ENCODE peak calls at places on chromosomes 4 and X, in ten cellular contexts. R is Peyer's patch; A is stimulated activated CD4-positive, alpha-beta T cell treated with anti-CD3 and anti-CD28 coated beads, Interleukin-1b, Interleukin-23, amount 100 ng/mL, for 1 hour; V is HAP-1; L is amniotic epithelial cell; G is stimulated activated CD8-positive, alpha-beta memory T cell treated with anti-CD3 and anti-CD28 coated beads, Interleukin-15, amount 100 ng/mL, for 4 hours; H is neural progenitor cell; Y is glutamatergic neuron; U is GM04503; E is AG20443. I is an unnamed sample.
A peak's percentile ranks its signal among the peaks of the same experiment; 100 is the strongest.

GRCh38 chr4:113325876-113326615 is 276.6 kb downstream of the ANK2 start:
- DNase-seq in R (no peak), A (no peak), V (no peak), L (no peak), G (no peak), H (no peak), Y (no peak), U (no peak), E (no peak), I (no peak)

GRCh38 chrX:17706676-17707075 is 30.6 kb upstream of the SCML1 start:
- DNase-seq in R (no peak), A (no peak), V (no peak), L (peak; percentile 69), G (no peak), H (no peak), Y (no peak), U (peak; percentile 63), E (peak; percentile 85), I (no peak)

GRCh38 chr4:102503831-102504786 is 3.0 kb downstream of the NFKB1 start:
- DNase-seq in R (no peak), A (no peak), V (no peak), L (no peak), G (no peak), H (no peak), Y (no peak), U (no peak), E (no peak), I (no peak)

GRCh38 chr4:1363540-1363939 is 16.5 kb downstream of the UVSSA start:
- DNase-seq in R (no peak), A (no peak), V (no peak), L (no peak), G (no peak), H (no peak), Y (no peak), U (no peak), E (no peak), I (no peak)

GRCh38 chr4:3689576-3690551 is 76.3 kb upstream of the ADRA2C start:
- DNase-seq in R (peak; percentile 37), A (no peak), V (no peak), L (no peak), G (no peak), H (no peak), Y (peak; percentile 26), U (no peak), E (no peak), I (no peak)

GRCh38 chr4:19508442-19508841 is 743.3 kb upstream of the SLIT2 start:
- DNase-seq in R (no peak), A (no peak), V (no peak), L (no peak), G (no peak), H (no peak), Y (no peak), U (no peak), E (no peak), I (no peak)

GRCh38 chrX:107731831-107732502 is 43.6 kb downstream of the TSC22D3 start:
- DNase-seq in R (peak; percentile 76), A (no peak), V (peak; percentile 82), L (peak; percentile 95), G (no peak), H (peak; percentile 36), Y (no peak), U (no peak), E (peak; percentile 18), I (peak; percentile 39)

GRCh38 chrX:10047133-10047532 is 80.0 kb downstream of the CLDN34 start:
- DNase-seq in R (no peak), A (no peak), V (no peak), L (no peak), G (no peak), H (no peak), Y (no peak), U (no peak), E (no peak), I (no peak)

GRCh38 chr4:169810325-169811323 is 52.9 kb upstream of the HPF1 start:
- DNase-seq in R (no peak), A (no peak), V (peak; percentile 71), L (peak; percentile 77), G (no peak), H (peak; percentile 88), Y (no peak), U (peak; percentile 31), E (peak; percentile 78), I (peak; percentile 30)

GRCh38 chrX:17553451-17553850 is 178.5 kb downstream of the NHS start:
- DNase-seq in R (no peak), A (no peak), V (no peak), L (no peak), G (no peak), H (no peak), Y (no peak), U (peak; percentile 33), E (peak; percentile 55), I (no peak)

GRCh38 chr4:61204353-61204752 is 4.2 kb downstream of the ADGRL3 start:
- DNase-seq in R (no peak), A (no peak), V (no peak), L (peak; percentile 52), G (no peak), H (peak; percentile 74), Y (no peak), U (no peak), E (peak; percentile 6), I (no peak)

GRCh38 chr4:931194-931959 is 739 bp downstream of the GAK start:
- DNase-seq in R (no peak), A (no peak), V (no peak), L (peak; percentile 66), G (no peak), H (no peak), Y (no peak), U (peak; percentile 39), E (peak; percentile 69), I (no peak)

GRCh38 chr4:81664079-81664478 is 192.4 kb upstream of the RASGEF1B start:
- DNase-seq in R (no peak), A (no peak), V (no peak), L (no peak), G (no peak), H (no peak), Y (no peak), U (no peak), E (no peak), I (no peak)

GRCh38 chr4:33477715-33478114 is 2757.5 kb downstream of the PCDH7 start:
- DNase-seq in R (no peak), A (no peak), V (no peak), L (no peak), G (no peak), H (no peak), Y (no peak), U (no peak), E (no peak), I (no peak)

GRCh38 chr4:152991361-152991760 is 55.2 kb downstream of the FHDC1 start:
- DNase-seq in R (no peak), A (no peak), V (no peak), L (no peak), G (no peak), H (no peak), Y (peak; percentile 57), U (no peak), E (no peak), I (no peak)

GRCh38 chrX:39983715-39984114 is 114.0 kb downstream of the BCOR start:
- DNase-seq in R (no peak), A (no peak), V (no peak), L (peak; percentile 73), G (no peak), H (no peak), Y (no peak), U (no peak), E (no peak), I (no peak)

GRCh38 chr4:32569844-32570243 is 1849.7 kb downstream of the PCDH7 start:
- DNase-seq in R (no peak), A (no peak), V (no peak), L (peak; percentile 15), G (no peak), H (no peak), Y (no peak), U (no peak), E (no peak), I (no peak)

GRCh38 chrX:55489315-55490009 is at the start of gene USP51:
- DNase-seq in R (peak; percentile 43), A (no peak), V (peak; percentile 45), L (peak; percentile 43), G (no peak), H (peak; percentile 72), Y (peak; percentile 36), U (no peak), E (peak; percentile 41), I (peak; percentile 51)

GRCh38 chr4:55116450-55116849 is 8.9 kb downstream of the KDR start:
- DNase-seq in R (no peak), A (no peak), V (no peak), L (peak; percentile 98), G (no peak), H (peak; percentile 58), Y (no peak), U (no peak), E (peak; percentile 13), I (no peak)